ENCODE peak calls at places on chromosomes 6 and 20, in eight cellular contexts. One of them, this sample, is unnamed.

GRCh38 chr20:63974402-63975200 is 4.8 kb downstream of the SAMD10 start:
- DNase-seq in body of pancreas: no peak
- DNase-seq in natural killer cell: no peak
- DNase-seq in activated B cell treated with CpG ODN at 0.5 μM for 24 hours: peak
- DNase-seq in GM20000: no peak
- DNase-seq in testis: no peak
- DNase-seq in left lung: no peak
- DNase-seq in endothelial cell of umbilical vein: no peak
- DNase-seq in this sample: peak

GRCh38 chr6:89694428-89694827 is 55.9 kb upstream of the LYRM2 start:
- DNase-seq in body of pancreas: no peak
- DNase-seq in natural killer cell: no peak
- DNase-seq in activated B cell treated with CpG ODN at 0.5 μM for 24 hours: no peak
- DNase-seq in GM20000: no peak
- DNase-seq in testis: no peak
- DNase-seq in left lung: no peak
- DNase-seq in endothelial cell of umbilical vein: no peak
- DNase-seq in this sample: no peak

GRCh38 chr6:143027058-143027457 is 33.6 kb upstream of the AIG1 start:
- DNase-seq in body of pancreas: peak
- DNase-seq in natural killer cell: peak
- DNase-seq in activated B cell treated with CpG ODN at 0.5 μM for 24 hours: peak
- DNase-seq in GM20000: no peak
- DNase-seq in testis: peak
- DNase-seq in left lung: no peak
- DNase-seq in endothelial cell of umbilical vein: peak
- DNase-seq in this sample: peak

GRCh38 chr6:76770166-76770565 is 693.1 kb downstream of the HTR1B start:
- DNase-seq in body of pancreas: no peak
- DNase-seq in natural killer cell: no peak
- DNase-seq in activated B cell treated with CpG ODN at 0.5 μM for 24 hours: no peak
- DNase-seq in GM20000: no peak
- DNase-seq in testis: no peak
- DNase-seq in left lung: no peak
- DNase-seq in endothelial cell of umbilical vein: no peak
- DNase-seq in this sample: no peak

GRCh38 chr20:44068311-44068710 is 118.7 kb downstream of the JPH2 start:
- DNase-seq in body of pancreas: no peak
- DNase-seq in natural killer cell: no peak
- DNase-seq in activated B cell treated with CpG ODN at 0.5 μM for 24 hours: peak
- DNase-seq in GM20000: no peak
- DNase-seq in testis: no peak
- DNase-seq in left lung: no peak
- DNase-seq in endothelial cell of umbilical vein: no peak
- DNase-seq in this sample: no peak

GRCh38 chr20:57707849-57708693 is 1.7 kb downstream of the PMEPA1 start:
- DNase-seq in body of pancreas: peak
- DNase-seq in natural killer cell: no peak
- DNase-seq in activated B cell treated with CpG ODN at 0.5 μM for 24 hours: no peak
- DNase-seq in GM20000: no peak
- DNase-seq in testis: no peak
- DNase-seq in left lung: no peak
- DNase-seq in endothelial cell of umbilical vein: peak
- DNase-seq in this sample: no peak

GRCh38 chr6:132153221-132153896 is 202.2 kb upstream of the CCN2 start:
- DNase-seq in body of pancreas: no peak
- DNase-seq in natural killer cell: no peak
- DNase-seq in activated B cell treated with CpG ODN at 0.5 μM for 24 hours: no peak
- DNase-seq in GM20000: no peak
- DNase-seq in testis: no peak
- DNase-seq in left lung: no peak
- DNase-seq in endothelial cell of umbilical vein: no peak
- DNase-seq in this sample: no peak

GRCh38 chr6:27096834-27097511 is 150.5 kb upstream of the PRSS16 start:
- DNase-seq in body of pancreas: peak
- DNase-seq in natural killer cell: no peak
- DNase-seq in activated B cell treated with CpG ODN at 0.5 μM for 24 hours: no peak
- DNase-seq in GM20000: peak
- DNase-seq in testis: peak
- DNase-seq in left lung: peak
- DNase-seq in endothelial cell of umbilical vein: peak
- DNase-seq in this sample: no peak

GRCh38 chr20:19347943-19348456 is 135.6 kb downstream of the SLC24A3 start:
- DNase-seq in body of pancreas: no peak
- DNase-seq in natural killer cell: no peak
- DNase-seq in activated B cell treated with CpG ODN at 0.5 μM for 24 hours: no peak
- DNase-seq in GM20000: peak
- DNase-seq in testis: no peak
- DNase-seq in left lung: no peak
- DNase-seq in endothelial cell of umbilical vein: no peak
- DNase-seq in this sample: no peak

GRCh38 chr6:166019214-166019613 is 148.4 kb downstream of the TBXT start:
- DNase-seq in body of pancreas: no peak
- DNase-seq in natural killer cell: no peak
- DNase-seq in activated B cell treated with CpG ODN at 0.5 μM for 24 hours: no peak
- DNase-seq in GM20000: no peak
- DNase-seq in testis: no peak
- DNase-seq in left lung: no peak
- DNase-seq in endothelial cell of umbilical vein: no peak
- DNase-seq in this sample: no peak

GRCh38 chr20:46099491-46100287 is 9.9 kb upstream of the NCOA5 start:
- DNase-seq in body of pancreas: no peak
- DNase-seq in natural killer cell: no peak
- DNase-seq in activated B cell treated with CpG ODN at 0.5 μM for 24 hours: peak
- DNase-seq in GM20000: peak
- DNase-seq in testis: peak
- DNase-seq in left lung: no peak
- DNase-seq in endothelial cell of umbilical vein: peak
- DNase-seq in this sample: no peak

GRCh38 chr6:2111162-2111677 is 134.2 kb downstream of the GMDS start:
- DNase-seq in body of pancreas: no peak
- DNase-seq in natural killer cell: no peak
- DNase-seq in activated B cell treated with CpG ODN at 0.5 μM for 24 hours: no peak
- DNase-seq in GM20000: peak
- DNase-seq in testis: no peak
- DNase-seq in left lung: no peak
- DNase-seq in endothelial cell of umbilical vein: peak
- DNase-seq in this sample: no peak

GRCh38 chr6:108492131-108492766 is 68.5 kb upstream of the FOXO3 start:
- DNase-seq in body of pancreas: peak
- DNase-seq in natural killer cell: no peak
- DNase-seq in activated B cell treated with CpG ODN at 0.5 μM for 24 hours: no peak
- DNase-seq in GM20000: peak
- DNase-seq in testis: no peak
- DNase-seq in left lung: no peak
- DNase-seq in endothelial cell of umbilical vein: peak
- DNase-seq in this sample: no peak

GRCh38 chr6:110484321-110484720 is 7.9 kb upstream of the SLC22A16 start:
- DNase-seq in body of pancreas: no peak
- DNase-seq in natural killer cell: no peak
- DNase-seq in activated B cell treated with CpG ODN at 0.5 μM for 24 hours: no peak
- DNase-seq in GM20000: no peak
- DNase-seq in testis: no peak
- DNase-seq in left lung: no peak
- DNase-seq in endothelial cell of umbilical vein: no peak
- DNase-seq in this sample: no peak

GRCh38 chr6:24564081-24564480 is 69.3 kb downstream of the ALDH5A1 start:
- DNase-seq in body of pancreas: no peak
- DNase-seq in natural killer cell: no peak
- DNase-seq in activated B cell treated with CpG ODN at 0.5 μM for 24 hours: no peak
- DNase-seq in GM20000: no peak
- DNase-seq in testis: no peak
- DNase-seq in left lung: no peak
- DNase-seq in endothelial cell of umbilical vein: no peak
- DNase-seq in this sample: no peak
- TF ChIP-seq CTCF in body of pancreas: no peak
- TF ChIP-seq CTCF in natural killer cell: no peak
- TF ChIP-seq CTCF in activated B cell treated with CpG ODN at 0.5 μM for 24 hours: no peak
- TF ChIP-seq CTCF in GM20000: no peak
- TF ChIP-seq CTCF in testis: no peak
- TF ChIP-seq CTCF in left lung: no peak
- TF ChIP-seq CTCF in endothelial cell of umbilical vein: no peak
- TF ChIP-seq CTCF in this sample: no peak

DNA sequence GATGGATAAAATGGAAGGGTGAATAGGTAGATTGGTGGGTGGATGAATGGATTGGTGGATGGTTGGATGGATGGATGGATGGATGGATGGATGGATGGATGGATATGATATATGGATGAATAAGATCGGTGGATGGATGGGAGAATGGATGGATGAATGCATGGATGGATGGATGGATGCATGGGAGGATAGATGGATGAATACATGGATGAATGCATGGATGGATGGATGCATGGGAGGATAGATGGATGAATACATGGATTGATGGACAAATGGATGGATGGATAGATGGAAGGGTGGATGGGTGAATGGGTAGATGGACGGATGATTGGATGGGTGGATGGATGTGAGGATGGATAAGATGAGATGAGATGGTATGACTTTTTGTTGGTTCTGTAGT is 95.7 kb upstream of the DUSP22 start:
- DNase-seq in body of pancreas: no peak
- DNase-seq in natural killer cell: no peak
- DNase-seq in activated B cell treated with CpG ODN at 0.5 μM for 24 hours: no peak
- DNase-seq in GM20000: no peak
- DNase-seq in testis: no peak
- DNase-seq in left lung: no peak
- DNase-seq in endothelial cell of umbilical vein: no peak
- DNase-seq in this sample: no peak
- TF ChIP-seq CTCF in body of pancreas: no peak
- TF ChIP-seq CTCF in natural killer cell: no peak
- TF ChIP-seq CTCF in activated B cell treated with CpG ODN at 0.5 μM for 24 hours: no peak
- TF ChIP-seq CTCF in GM20000: no peak
- TF ChIP-seq CTCF in testis: no peak
- TF ChIP-seq CTCF in left lung: no peak
- TF ChIP-seq CTCF in endothelial cell of umbilical vein: no peak
- TF ChIP-seq CTCF in this sample: no peak

DNA sequence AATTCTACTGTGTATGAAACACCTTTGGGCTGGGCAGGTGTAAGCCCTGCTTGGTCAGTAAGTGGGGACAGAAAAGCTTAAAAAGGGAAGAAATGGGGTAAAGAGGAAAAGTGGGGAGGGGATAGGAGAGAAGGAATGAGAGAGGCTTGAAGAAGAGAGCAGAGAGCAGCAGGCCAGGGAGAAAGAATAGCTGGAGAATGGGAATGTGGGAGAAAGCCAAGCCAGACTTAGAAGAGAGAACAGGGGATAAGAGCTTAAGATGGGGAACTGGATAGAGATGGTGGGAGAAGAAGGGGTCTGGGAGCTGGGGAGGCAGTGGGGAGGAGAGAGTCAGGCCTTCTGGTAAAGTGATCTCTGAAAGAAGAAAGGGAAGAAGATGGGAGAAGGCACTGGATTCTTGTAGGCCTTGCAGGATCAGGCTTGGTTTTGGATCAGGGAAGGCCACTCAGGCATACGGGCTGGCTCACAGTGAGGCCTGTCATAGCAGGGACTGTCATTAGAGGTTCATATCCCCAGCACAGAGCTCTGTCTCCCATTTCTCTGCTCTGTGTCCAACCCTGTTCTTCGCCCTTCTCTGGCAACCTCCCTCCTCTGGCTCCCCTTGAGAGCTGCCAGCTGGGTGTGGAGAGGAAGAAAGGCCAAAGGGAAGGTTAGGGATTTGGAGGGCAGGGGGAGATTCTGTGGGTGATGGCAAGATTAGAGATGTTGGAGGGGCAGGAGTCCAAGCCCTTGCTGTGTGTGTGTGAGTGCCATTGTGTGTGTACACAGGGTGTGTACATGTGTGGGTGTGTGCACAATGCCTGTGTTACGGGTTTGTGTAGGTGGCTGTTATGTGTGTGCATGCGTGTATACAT is 9.3 kb downstream of the SYNGAP1 start:
- DNase-seq in body of pancreas: no peak
- DNase-seq in natural killer cell: no peak
- DNase-seq in activated B cell treated with CpG ODN at 0.5 μM for 24 hours: no peak
- DNase-seq in GM20000: no peak
- DNase-seq in testis: no peak
- DNase-seq in left lung: no peak
- DNase-seq in endothelial cell of umbilical vein: no peak
- DNase-seq in this sample: no peak
- TF ChIP-seq CTCF in body of pancreas: no peak
- TF ChIP-seq CTCF in natural killer cell: no peak
- TF ChIP-seq CTCF in activated B cell treated with CpG ODN at 0.5 μM for 24 hours: no peak
- TF ChIP-seq CTCF in GM20000: no peak
- TF ChIP-seq CTCF in testis: no peak
- TF ChIP-seq CTCF in left lung: no peak
- TF ChIP-seq CTCF in endothelial cell of umbilical vein: no peak
- TF ChIP-seq CTCF in this sample: no peak

DNA sequence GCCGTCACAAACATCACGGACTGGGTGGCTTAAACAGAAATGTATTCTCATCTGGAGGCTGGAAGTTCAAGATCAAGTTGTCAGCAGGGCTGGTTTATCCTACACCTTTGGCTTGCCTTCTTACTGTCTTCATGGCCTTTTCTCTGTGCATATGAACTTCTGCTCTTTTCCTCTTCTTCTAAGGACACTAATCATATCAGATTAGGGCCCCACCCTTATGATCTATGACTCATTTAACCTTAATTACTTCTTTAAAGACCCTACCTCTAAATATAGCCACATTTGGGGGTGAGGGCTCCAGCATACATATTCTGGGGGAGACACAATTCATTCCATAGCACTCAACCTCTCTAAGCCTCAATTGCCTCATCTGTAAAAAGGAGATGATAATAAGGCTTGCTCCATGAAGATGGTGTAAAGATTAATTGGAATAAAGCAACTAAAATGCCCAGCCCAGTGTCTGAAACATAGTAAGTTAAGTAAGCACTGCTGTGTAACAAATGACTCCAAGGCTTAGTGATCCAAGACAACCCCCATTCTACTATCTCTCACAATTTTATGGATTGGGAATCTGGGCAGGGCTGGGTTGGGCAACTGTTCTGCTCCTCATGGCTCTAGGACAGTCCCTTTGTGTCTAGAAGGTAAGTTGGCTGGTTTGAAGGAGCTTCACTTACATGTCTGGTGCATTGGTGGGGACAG is 119.8 kb downstream of the BANF2 start:
- DNase-seq in body of pancreas: no peak
- DNase-seq in natural killer cell: no peak
- DNase-seq in activated B cell treated with CpG ODN at 0.5 μM for 24 hours: no peak
- DNase-seq in GM20000: no peak
- DNase-seq in testis: no peak
- DNase-seq in left lung: no peak
- DNase-seq in endothelial cell of umbilical vein: no peak
- DNase-seq in this sample: no peak
- TF ChIP-seq CTCF in body of pancreas: no peak
- TF ChIP-seq CTCF in natural killer cell: no peak
- TF ChIP-seq CTCF in activated B cell treated with CpG ODN at 0.5 μM for 24 hours: no peak
- TF ChIP-seq CTCF in GM20000: no peak
- TF ChIP-seq CTCF in testis: no peak
- TF ChIP-seq CTCF in left lung: no peak
- TF ChIP-seq CTCF in endothelial cell of umbilical vein: no peak
- TF ChIP-seq CTCF in this sample: no peak